ENCODE peak calls at places on chromosomes 11 and 22, in four cellular contexts. Y is SK-N-SH, F is HL-60, I is K562. G is an unnamed sample.

GRCh38 chr22:20545681-20546521 is 38.5 kb downstream of the MED15 start:
- DNase-seq in Y (no peak), F (no peak), I (peak; percentile 89), G (no peak)

GRCh38 chr11:75597636-75598035 is 35.6 kb downstream of the SERPINH1 start:
- DNase-seq in Y (peak; percentile 78), F (no peak), I (peak; percentile 64), G (no peak)

GRCh38 chr11:86370171-86370570 is 4.5 kb upstream of the CCDC81 start:
- DNase-seq in Y (no peak), F (no peak), I (no peak), G (no peak)

GRCh38 chr22:32700186-32700882 is 101.2 kb upstream of the TIMP3 start:
- DNase-seq in Y (no peak), F (no peak), I (no peak), G (no peak)

GRCh38 chr22:44620129-44620840 is 81.7 kb upstream of the PRR5 start:
- DNase-seq in Y (peak; percentile 75), F (peak; percentile 60), I (peak; percentile 29), G (peak; percentile 36)

GRCh38 chr11:74265256-74265655 is 46.2 kb downstream of the P4HA3 start:
- DNase-seq in Y (no peak), F (no peak), I (no peak), G (no peak)

GRCh38 chr11:95119361-95120060 is 29.9 kb downstream of the ENDOD1 start:
- DNase-seq in Y (no peak), F (no peak), I (no peak), G (no peak)

GRCh38 chr11:46597155-46597554 is 3.3 kb upstream of the AMBRA1 start:
- DNase-seq in Y (no peak), F (no peak), I (no peak), G (no peak)

GRCh38 chr11:134537941-134538340 is 125.9 kb upstream of the B3GAT1 start:
- DNase-seq in Y (no peak), F (no peak), I (no peak), G (no peak)

GRCh38 chr11:78164471-78164870 is 24.0 kb downstream of the KCTD21 start:
- DNase-seq in Y (no peak), F (no peak), I (no peak), G (no peak)

GRCh38 chr22:23282089-23282501 is 101.8 kb downstream of the BCR start:
- DNase-seq in Y (no peak), F (peak; percentile 78), I (no peak), G (no peak)

GRCh38 chr11:20093775-20094174 is 66.5 kb downstream of the DBX1 start:
- DNase-seq in Y (no peak), F (no peak), I (no peak), G (no peak)

GRCh38 chr22:18071968-18072310 is 5.9 kb upstream of the PEX26 start:
- DNase-seq in Y (no peak), F (no peak), I (no peak), G (no peak)

GRCh38 chr11:1863352-1864215 is 10.7 kb downstream of the LSP1 start:
- DNase-seq in Y (peak; percentile 86), F (no peak), I (peak; percentile 56), G (no peak)

GRCh38 chr11:106012744-106013143 is 9.3 kb downstream of the MSANTD4 start:
- DNase-seq in Y (no peak), F (no peak), I (no peak), G (no peak)

GRCh38 chr11:86991341-86991740 is 36.1 kb upstream of the FZD4 start:
- DNase-seq in Y (no peak), F (no peak), I (no peak), G (no peak)

GRCh38 chr22:50184004-50184461 is 1.7 kb upstream of the TRABD start:
- DNase-seq in Y (no peak), F (no peak), I (no peak), G (no peak)

GRCh38 chr11:28461846-28462245 is 353.7 kb downstream of the METTL15 start:
- DNase-seq in Y (no peak), F (no peak), I (no peak), G (no peak)

GRCh38 chr11:26655287-26655686 is 66.6 kb downstream of the SLC5A12 start:
- DNase-seq in Y (no peak), F (no peak), I (no peak), G (no peak)

GRCh38 chr11:26651916-26652315 is 69.9 kb downstream of the SLC5A12 start:
- DNase-seq in Y (no peak), F (no peak), I (no peak), G (no peak)

DNA sequence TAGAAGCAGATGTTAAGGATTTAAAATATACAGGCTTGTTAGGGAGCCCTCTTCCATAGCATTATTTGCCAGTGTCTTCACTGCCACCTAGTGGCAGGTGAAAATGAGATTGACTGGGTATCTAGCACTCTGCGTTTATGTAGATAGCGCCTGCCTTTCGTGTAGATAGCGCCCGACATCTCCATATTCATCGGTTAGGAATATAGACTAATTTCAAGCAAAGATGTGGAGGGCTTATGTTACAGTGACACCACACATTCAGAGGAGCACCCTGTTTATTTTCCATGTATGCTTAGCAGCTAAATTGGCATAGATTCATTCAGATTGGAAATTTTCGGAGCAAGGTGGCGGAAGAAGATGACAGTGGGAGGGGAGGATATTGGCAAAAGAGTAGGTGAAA is 72.0 kb downstream of the SLC5A12 start:
- DNase-seq in Y (peak; percentile 41), F (peak; percentile 22), I (peak; percentile 29), G (peak; percentile 67)
- TF ChIP-seq GABPA in Y (no peak), F (no peak), I (no peak), G (no peak)

GRCh38 chr11:118168316-118168715 is 8.1 kb downstream of the SCN2B start:
- DNase-seq in Y (no peak), F (no peak), I (no peak), G (no peak)

GRCh38 chr11:118167906-118168305 is 8.5 kb downstream of the SCN2B start:
- DNase-seq in Y (no peak), F (no peak), I (no peak), G (no peak)

GRCh38 chr11:118170231-118170630 is 6.2 kb downstream of the SCN2B start:
- DNase-seq in Y (no peak), F (no peak), I (no peak), G (no peak)

GRCh38 chr11:118169300-118170140 is 6.9 kb downstream of the SCN2B start:
- DNase-seq in Y (no peak), F (no peak), I (no peak), G (no peak)

DNA sequence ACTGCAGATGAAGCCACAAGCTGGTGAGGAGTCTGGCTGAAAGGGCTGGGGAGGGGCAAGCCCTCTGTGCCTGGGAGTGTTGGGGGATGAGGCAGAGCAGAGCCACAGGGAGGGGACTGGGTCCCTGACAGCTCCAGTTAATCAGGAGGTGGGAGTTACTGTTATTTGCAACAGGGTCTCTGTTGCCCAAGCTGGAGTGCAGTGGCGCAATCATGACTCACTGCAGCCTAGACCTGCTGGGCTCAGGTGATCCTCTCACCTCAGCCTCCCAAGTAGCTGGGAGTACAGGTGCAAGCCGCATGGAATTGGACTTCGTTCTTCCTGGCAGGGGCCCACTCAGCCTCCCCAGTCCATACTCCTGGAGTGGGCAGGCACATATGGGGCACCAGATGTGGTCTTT is 7.7 kb downstream of the SCN2B start:
- DNase-seq in Y (no peak), F (no peak), I (no peak), G (no peak)
- TF ChIP-seq GABPA in Y (no peak), F (no peak), I (no peak), G (no peak)

GRCh38 chr11:35321532-35322320 is 97.6 kb downstream of the SLC1A2 start:
- DNase-seq in Y (no peak), F (no peak), I (no peak), G (no peak)
- TF ChIP-seq GABPA in Y (no peak), F (no peak), I (no peak), G (no peak)

GRCh38 chr11:111512296-111513239 is at the start of gene BTG4:
- DNase-seq in Y (peak; percentile 68), F (no peak), I (peak; percentile 32), G (no peak)

GRCh38 chr11:111515591-111515990 is 1.0 kb downstream of the HOATZ start:
- DNase-seq in Y (no peak), F (no peak), I (no peak), G (no peak)

GRCh38 chr11:111510311-111510710 is 1.9 kb downstream of the BTG4 start:
- DNase-seq in Y (no peak), F (no peak), I (no peak), G (no peak)

GRCh38 chr11:111513240-111513605 is 1.0 kb upstream of the BTG4 start:
- DNase-seq in Y (no peak), F (no peak), I (no peak), G (no peak)

GRCh38 chr11:111514216-111515031 is at the start of gene HOATZ:
- DNase-seq in Y (peak; percentile 63), F (no peak), I (peak; percentile 32), G (peak; percentile 82)
- TF ChIP-seq GABPA in Y (no peak), F (no peak), I (no peak), G (no peak)

GRCh38 chr22:37535159-37535558 is 15.9 kb upstream of the CARD10 start:
- DNase-seq in Y (no peak), F (no peak), I (no peak), G (no peak)

GRCh38 chr22:37529652-37530345 is 10.6 kb upstream of the CARD10 start:
- DNase-seq in Y (peak; percentile 20), F (no peak), I (no peak), G (no peak)

GRCh38 chr22:37534445-37534844 is 15.2 kb upstream of the CARD10 start:
- DNase-seq in Y (no peak), F (no peak), I (no peak), G (no peak)

GRCh38 chr22:37538590-37539357 is 19.6 kb upstream of the CARD10 start:
- DNase-seq in Y (peak; percentile 93), F (peak; percentile 87), I (peak; percentile 89), G (peak; percentile 95)

DNA sequence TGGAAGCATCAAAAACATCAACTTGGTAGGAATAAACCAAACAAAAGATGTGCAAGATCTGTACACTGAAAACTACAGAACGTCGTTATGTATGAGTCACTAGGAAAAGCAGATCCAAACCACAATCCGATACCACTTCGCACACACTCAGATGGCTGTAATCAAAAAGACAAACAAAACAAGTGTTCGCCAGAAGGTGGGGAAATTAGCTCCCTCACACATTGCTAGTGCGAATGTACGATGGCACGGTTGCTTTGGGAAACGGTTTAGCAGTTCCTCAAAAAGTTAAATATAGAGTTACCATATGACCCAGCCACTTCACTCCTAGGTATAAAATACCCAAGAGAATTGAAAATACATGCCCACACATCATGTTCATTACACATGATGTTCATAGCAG is 14.8 kb upstream of the CARD10 start:
- DNase-seq in Y (no peak), F (peak; percentile 58), I (no peak), G (no peak)
- TF ChIP-seq GABPA in Y (no peak), F (no peak), I (no peak), G (no peak)

GRCh38 chr11:118889796-118890195 is 6.1 kb downstream of the CXCR5 start:
- DNase-seq in Y (no peak), F (no peak), I (no peak), G (no peak)
- TF ChIP-seq GABPA in Y (no peak), F (no peak), I (no peak), G (no peak)

DNA sequence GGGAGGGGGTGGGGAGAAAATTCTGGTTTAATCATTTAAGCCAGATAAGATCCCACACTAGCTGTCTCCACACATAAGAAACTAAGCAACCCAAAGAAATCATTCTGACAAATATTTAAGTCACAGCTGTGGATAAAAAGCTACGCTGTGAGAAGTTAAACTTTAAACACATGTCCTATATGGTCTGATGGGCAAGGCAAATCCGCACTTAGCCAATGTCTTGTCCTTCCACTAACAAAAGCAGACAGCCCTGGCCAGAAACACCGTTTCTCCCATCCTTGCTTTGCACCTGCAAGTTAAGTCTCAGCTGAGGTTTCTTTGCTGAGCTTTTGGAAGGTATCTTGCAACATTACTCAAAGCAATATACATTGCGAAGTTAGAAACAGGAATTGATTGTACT is 68.0 kb downstream of the ETS1 start:
- DNase-seq in Y (no peak), F (no peak), I (no peak), G (no peak)
- TF ChIP-seq GABPA in Y (no peak), F (no peak), I (no peak), G (no peak)

GRCh38 chr11:70501026-70501901 is 102.9 kb downstream of the CTTN start:
- DNase-seq in Y (peak; percentile 84), F (no peak), I (no peak), G (no peak)
- TF ChIP-seq GABPA in Y (no peak), F (no peak), I (no peak), G (no peak)